ENCODE peak calls at places on chromosomes 13 and 19, in five cellular contexts. F is ascending aorta, Q is vagina, R is pancreas, H is brain microvascular endothelial cell. N is an unnamed sample. For H3K27me3, the result is how much of the 10 kb centered on the place peaks cover.

GRCh38 chr13:47190696-47191095 is 293.8 kb upstream of the HTR2A start:
- DNase-seq in F (no peak), R (no peak), H (no peak), Q (no peak), N (no peak)

GRCh38 chr13:83423361-83423760 is 458.9 kb downstream of the SLITRK1 start:
- DNase-seq in Q (no peak), F (no peak), H (no peak), R (no peak), N (no peak)

GRCh38 chr13:106133025-106133424 is 402.4 kb downstream of the EFNB2 start:
- DNase-seq in R (no peak), Q (no peak), F (no peak), H (peak), N (no peak)

GRCh38 chr13:41610426-41610825 is 153.1 kb downstream of the RGCC start:
- DNase-seq in F (no peak), Q (no peak), R (no peak), H (peak), N (no peak)

GRCh38 chr19:36488118-36488815 is 1.1 kb downstream of the ZNF566 start:
- DNase-seq in H (no peak), R (no peak), Q (no peak), F (no peak), N (no peak)

GRCh38 chr13:51033431-51034185 is 77.5 kb downstream of the C13orf42 start:
- DNase-seq in R (no peak), H (no peak), Q (no peak), F (no peak), N (no peak)

GRCh38 chr13:28489536-28489935 is 5.4 kb downstream of the FLT1 start:
- DNase-seq in H (no peak), F (no peak), R (no peak), Q (no peak), N (no peak)

GRCh38 chr13:65965496-65965895 is 1264.6 kb downstream of the PCDH9 start:
- DNase-seq in H (peak), Q (no peak), F (no peak), R (no peak), N (no peak)

GRCh38 chr13:29436721-29437250 is 158.7 kb downstream of the SLC7A1 start:
- DNase-seq in Q (no peak), F (no peak), R (no peak), H (no peak), N (no peak)

GRCh38 chr13:95920485-95920884 is 132.7 kb downstream of the UGGT2 start:
- DNase-seq in H (no peak), R (no peak), F (no peak), Q (no peak), N (no peak)

GRCh38 chr13:59088716-59089115 is 1075.0 kb downstream of the DIAPH3 start:
- DNase-seq in R (no peak), F (no peak), H (peak), Q (no peak), N (no peak)

GRCh38 chr19:835201-835810 is 5.5 kb upstream of the PRTN3 start:
- DNase-seq in R (no peak), Q (no peak), H (no peak), F (no peak), N (no peak)

GRCh38 chr19:50434525-50434924 is 1.8 kb downstream of the MYBPC2 start:
- DNase-seq in R (no peak), F (no peak), Q (no peak), H (no peak), N (no peak)

GRCh38 chr19:5130371-5131030 is 161.6 kb downstream of the KDM4B start:
- DNase-seq in Q (no peak), F (no peak), H (no peak), R (no peak), N (no peak)

GRCh38 chr19:5870986-5871394 is 650 bp upstream of the FUT5 start:
- DNase-seq in Q (no peak), F (no peak), H (no peak), R (no peak), N (no peak)

GRCh38 chr13:106514928-106515634 is 20.4 kb downstream of the EFNB2 start:
- DNase-seq in Q (no peak), H (no peak), R (no peak), F (no peak), N (no peak)

GRCh38 chr19:28971513-28971912 is 241.4 kb downstream of the UQCRFS1 start:
- DNase-seq in R (no peak), H (no peak), Q (no peak), F (no peak), N (no peak)

GRCh38 chr19:18650468-18651001 is 13.7 kb downstream of the KLHL26 start:
- DNase-seq in H (peak), Q (no peak), F (peak), R (no peak), N (peak)

GRCh38 chr19:4256563-4256962 is 9.7 kb downstream of the YJU2 start:
- DNase-seq in Q (no peak), F (no peak), H (no peak), R (no peak), N (no peak)

GRCh38 chr13:112901951-112902651 is 66.9 kb upstream of the MCF2L start:
- DNase-seq in Q (no peak), H (no peak), F (no peak), R (peak), N (no peak)

GRCh38 chr13:26168276-26168814 is 53.8 kb downstream of the RNF6 start:
- DNase-seq in R (no peak), H (peak), F (no peak), Q (no peak), N (no peak)

GRCh38 chr19:19597809-19598306 is 20.6 kb downstream of the PBX4 start:
- DNase-seq in Q (no peak), H (no peak), R (no peak), F (no peak), N (no peak)

GRCh38 chr13:71870036-71870435 is 3.0 kb upstream of the DACH1 start:
- DNase-seq in R (no peak), F (no peak), Q (no peak), H (no peak), N (no peak)

GRCh38 chr13:100508391-100508790 is 80.2 kb downstream of the GGACT start:
- DNase-seq in F (no peak), R (no peak), H (no peak), Q (no peak), N (no peak)

GRCh38 chr19:27844261-27844660 is 1368.7 kb downstream of the UQCRFS1 start:
- DNase-seq in R (no peak), Q (no peak), F (no peak), H (no peak), N (no peak)

GRCh38 chr13:101868585-101869469 is 416.4 kb downstream of the ITGBL1 start:
- DNase-seq in H (no peak), R (no peak), F (no peak), Q (no peak), N (no peak)

GRCh38 chr19:5337886-5338595 is 2.6 kb downstream of the PTPRS start:
- DNase-seq in F (no peak), R (no peak), H (no peak), Q (no peak), N (no peak)

GRCh38 chr19:48292798-48293197 is 22.9 kb downstream of the ZNF114 start:
- DNase-seq in R (no peak), H (peak), Q (no peak), F (no peak), N (no peak)

GRCh38 chr13:110108348-110109139 is 198.4 kb downstream of the COL4A1 start:
- DNase-seq in R (peak), Q (peak), F (peak), H (peak), N (peak)

GRCh38 chr13:111482806-111483620 is 162.6 kb downstream of the TEX29 start:
- DNase-seq in R (no peak), H (no peak), F (no peak), Q (no peak), N (no peak)

GRCh38 chr13:34459856-34460255 is 482.2 kb upstream of the NBEA start:
- DNase-seq in F (no peak), H (no peak), R (no peak), Q (no peak), N (no peak)

DNA sequence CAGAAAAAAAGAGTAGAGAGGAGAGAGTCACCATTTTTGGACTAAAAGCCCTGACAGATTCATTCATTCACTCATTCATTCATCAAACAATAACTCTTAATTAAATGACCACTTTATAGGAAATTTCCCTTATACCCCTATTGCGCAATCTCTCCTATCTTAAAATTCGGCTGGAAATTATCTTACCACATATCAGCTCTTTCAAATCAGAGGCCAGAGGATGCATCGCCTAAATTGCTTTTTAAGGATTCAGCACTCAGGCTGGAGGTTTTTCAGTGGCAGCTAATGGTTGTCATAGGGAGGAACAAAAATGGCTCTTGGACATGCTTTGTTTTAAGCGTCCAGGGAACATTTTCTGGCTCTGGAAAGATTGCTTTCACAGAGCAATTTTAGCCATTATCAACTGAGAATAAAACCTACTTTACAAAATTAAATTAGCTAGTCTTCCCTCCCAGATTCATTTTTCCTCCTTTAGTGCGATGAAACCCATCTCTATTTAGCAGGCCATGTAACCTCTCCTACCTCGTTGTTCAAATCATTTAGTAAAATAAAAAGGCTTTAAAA is 115.2 kb downstream of the OLFM4 start:
- DNase-seq in R (no peak), Q (no peak), H (no peak), F (no peak), N (no peak)
- H3K27me3 ChIP-seq in R (under half), Q (under half), H (under half), F (under half), N (under half)

GRCh38 chr13:30577381-30577780 is 40.3 kb upstream of the USPL1 start:
- DNase-seq in R (no peak), H (peak), F (no peak), Q (no peak), N (no peak)

GRCh38 chr13:30576528-30576927 is 41.2 kb upstream of the USPL1 start:
- DNase-seq in R (no peak), Q (no peak), F (no peak), H (peak), N (no peak)

GRCh38 chr13:30569901-30570576 is 47.7 kb upstream of the USPL1 start:
- DNase-seq in Q (no peak), R (no peak), H (peak), F (peak), N (peak)

GRCh38 chr13:30567072-30567471 is 50.6 kb upstream of the USPL1 start:
- DNase-seq in F (no peak), R (no peak), Q (no peak), H (no peak), N (no peak)

GRCh38 chr13:30572859-30573275 is 44.9 kb upstream of the USPL1 start:
- DNase-seq in Q (no peak), R (no peak), F (no peak), H (peak), N (no peak)
- TF ChIP-seq CTCF in Q (peak), R (no peak), F (no peak), H (peak), N (peak)

GRCh38 chr13:35894636-35895035 is 236.5 kb downstream of the DCLK1 start:
- DNase-seq in F (no peak), Q (no peak), R (no peak), H (no peak), N (no peak)

GRCh38 chr13:35892837-35893814 is 238.1 kb downstream of the DCLK1 start:
- DNase-seq in Q (no peak), F (no peak), R (no peak), H (no peak), N (no peak)

GRCh38 chr13:35891486-35891885 is 239.7 kb downstream of the DCLK1 start:
- DNase-seq in F (no peak), Q (no peak), R (no peak), H (no peak), N (no peak)

GRCh38 chr13:35889560-35889959 is 241.6 kb downstream of the DCLK1 start:
- DNase-seq in F (no peak), H (no peak), R (no peak), Q (no peak), N (no peak)

GRCh38 chr13:35891973-35892441 is 239.2 kb downstream of the DCLK1 start:
- DNase-seq in Q (no peak), F (no peak), R (no peak), H (no peak), N (no peak)
- H3K4me3 ChIP-seq in Q (no peak), F (no peak), R (no peak), H (no peak), N (no peak)

DNA sequence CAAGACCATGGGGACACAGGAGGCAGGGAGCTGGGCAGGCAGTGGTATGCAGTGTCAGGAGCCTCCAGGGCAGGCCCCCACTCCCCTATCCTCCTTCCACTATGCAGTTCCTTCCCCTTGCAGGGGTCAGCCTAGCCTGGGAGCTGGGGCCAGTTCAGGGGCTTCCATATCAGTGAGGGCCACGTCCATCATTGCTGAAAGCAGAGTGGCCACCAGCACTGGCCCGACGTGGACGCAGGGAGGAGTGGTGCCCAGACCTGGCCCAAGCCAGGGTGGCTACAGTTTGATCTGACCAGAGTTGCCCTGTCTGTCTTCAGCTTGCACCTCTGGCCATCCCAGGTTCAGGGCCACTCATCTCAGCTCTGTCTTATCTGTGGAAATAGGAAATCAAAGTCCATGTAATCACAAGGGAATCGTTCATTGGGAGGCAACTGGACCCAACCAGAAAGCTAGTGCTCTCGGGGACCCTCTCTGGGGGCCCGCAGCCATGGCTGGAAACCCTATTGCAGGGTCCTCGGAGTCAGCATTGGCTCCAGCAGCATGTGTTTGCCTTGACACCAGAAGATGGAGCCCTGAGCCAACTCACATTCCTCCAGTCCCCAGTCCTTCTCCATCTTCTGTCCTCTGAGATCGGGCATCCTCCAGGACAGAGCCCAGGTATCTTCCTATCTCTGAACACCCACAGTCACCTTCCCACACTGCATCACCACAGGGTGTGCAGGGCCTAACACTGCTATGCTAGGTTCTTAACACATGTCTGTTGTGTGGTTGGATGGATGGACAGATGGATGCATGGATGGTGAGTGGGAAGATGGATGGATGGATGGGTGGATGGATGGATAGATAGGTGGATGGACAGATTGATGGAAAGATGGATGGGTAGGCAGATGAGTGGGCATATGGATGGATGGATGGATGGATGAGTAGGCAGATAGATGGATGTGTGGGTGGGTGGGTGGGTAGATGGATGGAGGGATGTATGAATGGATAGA is 75.7 kb upstream of the KCTD15 start:
- DNase-seq in R (peak), H (no peak), F (no peak), Q (no peak), N (no peak)
- H3K27me3 ChIP-seq in R (under half), H (under half), F (under half), Q (under half), N (under half)

DNA sequence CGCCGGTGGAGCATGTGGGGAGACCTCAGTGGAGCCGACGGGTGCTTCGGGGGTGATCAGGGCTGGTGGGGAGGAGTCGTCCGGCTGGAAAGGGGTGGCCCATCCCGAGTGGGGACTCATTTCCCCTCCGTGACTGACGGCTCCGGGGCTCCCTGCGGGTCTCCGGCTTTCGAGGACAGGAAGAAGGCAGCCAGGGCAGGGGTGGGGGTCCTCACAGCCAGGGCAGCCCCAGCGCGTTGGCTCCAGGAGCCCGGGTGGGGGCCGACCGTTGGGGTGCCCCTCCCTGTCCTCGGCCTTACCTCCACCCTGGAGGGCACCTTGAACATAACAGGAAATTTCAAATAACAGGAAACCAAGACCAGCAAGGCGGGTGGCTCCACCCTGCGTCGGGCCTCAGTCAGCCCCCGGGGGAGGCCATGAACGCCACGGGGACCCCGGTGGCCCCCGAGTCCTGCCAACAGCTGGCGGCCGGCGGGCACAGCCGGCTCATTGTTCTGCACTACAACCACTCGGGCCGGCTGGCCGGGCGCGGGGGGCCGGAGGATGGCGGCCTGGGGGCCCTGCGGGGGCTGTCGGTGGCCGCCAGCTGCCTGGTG is at the start of gene S1PR4:
- DNase-seq in H (no peak), Q (no peak), F (no peak), R (no peak), N (no peak)
- TF ChIP-seq CTCF in H (no peak), Q (no peak), F (no peak), R (no peak), N (no peak)

DNA sequence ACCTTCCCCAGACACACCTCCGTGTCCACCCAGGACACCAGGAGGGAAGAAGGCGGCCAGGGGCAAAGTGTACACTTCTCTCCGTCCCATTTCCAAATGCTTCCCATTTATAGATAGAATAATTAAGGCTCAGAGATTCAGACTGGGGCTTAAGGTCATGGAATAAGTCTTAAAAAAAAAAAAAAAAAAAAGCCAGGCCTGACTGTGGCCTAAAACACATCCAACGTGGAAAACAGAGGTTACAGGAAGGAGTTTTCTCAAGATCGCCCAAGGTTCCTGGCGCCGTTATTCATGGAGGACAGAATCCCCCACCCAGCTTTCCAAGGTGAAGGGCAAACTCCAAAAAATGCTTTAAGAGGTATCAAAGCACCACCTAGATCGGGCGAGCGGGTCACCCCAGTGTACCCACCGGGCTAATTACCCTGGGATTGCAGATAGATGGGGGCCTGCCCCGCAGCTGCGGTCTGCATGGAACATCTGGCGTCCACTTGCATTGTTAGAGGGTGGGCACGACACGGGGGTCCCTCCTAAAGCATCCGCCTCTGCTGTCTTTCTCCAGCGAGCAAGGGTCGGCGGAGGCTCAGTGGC is 36.1 kb upstream of the NANOS3 start:
- DNase-seq in R (no peak), F (no peak), Q (no peak), H (no peak), N (no peak)
- H3K4me3 ChIP-seq in R (peak), F (peak), Q (peak), H (peak), N (peak)

N was measured in thoracic aorta.